ENCODE peak calls at places on chromosomes 1 and 21, in seven cellular contexts. One of them, this sample, is unnamed.
A peak's percentile ranks its signal among the peaks of the same experiment; 100 is the strongest.

GRCh38 chr1:92956254-92956653 is 5.0 kb downstream of the DIPK1A start:
- DNase-seq in HS-5: no peak
- DNase-seq in dorsolateral prefrontal cortex: no peak
- DNase-seq in GOT3: no peak
- DNase-seq in DMS153: no peak
- DNase-seq in stimulated activated CD8-positive, alpha-beta memory T cell treated with anti-CD3 and anti-CD28 coated beads, Interleukin-7, amount 100 ng/mL, for 1 hour: no peak
- DNase-seq in A549: no peak
- DNase-seq in this sample: no peak

GRCh38 chr1:172002725-172003345 is 161.5 kb downstream of the DNM3 start:
- DNase-seq in A549: peak; percentile 69
- DNase-seq in dorsolateral prefrontal cortex: no peak
- DNase-seq in stimulated activated CD8-positive, alpha-beta memory T cell treated with anti-CD3 and anti-CD28 coated beads, Interleukin-7, amount 100 ng/mL, for 1 hour: no peak
- DNase-seq in HS-5: no peak
- DNase-seq in DMS153: no peak
- DNase-seq in GOT3: no peak
- DNase-seq in this sample: no peak

GRCh38 chr1:164701221-164701761 is 142.3 kb downstream of the PBX1 start:
- DNase-seq in DMS153: no peak
- DNase-seq in A549: no peak
- DNase-seq in GOT3: no peak
- DNase-seq in stimulated activated CD8-positive, alpha-beta memory T cell treated with anti-CD3 and anti-CD28 coated beads, Interleukin-7, amount 100 ng/mL, for 1 hour: no peak
- DNase-seq in HS-5: no peak
- DNase-seq in dorsolateral prefrontal cortex: no peak
- DNase-seq in this sample: no peak

GRCh38 chr21:31985398-31985797 is 112.6 kb downstream of the HUNK start:
- DNase-seq in dorsolateral prefrontal cortex: no peak
- DNase-seq in stimulated activated CD8-positive, alpha-beta memory T cell treated with anti-CD3 and anti-CD28 coated beads, Interleukin-7, amount 100 ng/mL, for 1 hour: no peak
- DNase-seq in GOT3: no peak
- DNase-seq in A549: no peak
- DNase-seq in HS-5: no peak
- DNase-seq in DMS153: no peak
- DNase-seq in this sample: no peak

GRCh38 chr21:31530364-31530763 is 129.1 kb upstream of the SOD1 start:
- DNase-seq in dorsolateral prefrontal cortex: no peak
- DNase-seq in stimulated activated CD8-positive, alpha-beta memory T cell treated with anti-CD3 and anti-CD28 coated beads, Interleukin-7, amount 100 ng/mL, for 1 hour: no peak
- DNase-seq in DMS153: no peak
- DNase-seq in GOT3: no peak
- DNase-seq in HS-5: no peak
- DNase-seq in A549: no peak
- DNase-seq in this sample: no peak

GRCh38 chr1:241998950-241999495 is at the start of gene MAP1LC3C:
- DNase-seq in HS-5: no peak
- DNase-seq in DMS153: no peak
- DNase-seq in stimulated activated CD8-positive, alpha-beta memory T cell treated with anti-CD3 and anti-CD28 coated beads, Interleukin-7, amount 100 ng/mL, for 1 hour: no peak
- DNase-seq in GOT3: no peak
- DNase-seq in A549: no peak
- DNase-seq in dorsolateral prefrontal cortex: no peak
- DNase-seq in this sample: no peak

GRCh38 chr1:109649380-109649987 is 6.4 kb upstream of the GSTM4 start:
- DNase-seq in A549: peak; percentile 46
- DNase-seq in DMS153: no peak
- DNase-seq in stimulated activated CD8-positive, alpha-beta memory T cell treated with anti-CD3 and anti-CD28 coated beads, Interleukin-7, amount 100 ng/mL, for 1 hour: no peak
- DNase-seq in HS-5: no peak
- DNase-seq in dorsolateral prefrontal cortex: no peak
- DNase-seq in GOT3: no peak
- DNase-seq in this sample: no peak

GRCh38 chr1:62144238-62144831 is 50.3 kb upstream of the L1TD1 start:
- DNase-seq in A549: peak; percentile 41
- DNase-seq in DMS153: no peak
- DNase-seq in GOT3: no peak
- DNase-seq in HS-5: no peak
- DNase-seq in stimulated activated CD8-positive, alpha-beta memory T cell treated with anti-CD3 and anti-CD28 coated beads, Interleukin-7, amount 100 ng/mL, for 1 hour: no peak
- DNase-seq in dorsolateral prefrontal cortex: peak; percentile 51
- DNase-seq in this sample: no peak

GRCh38 chr1:200971955-200972711 is 51.4 kb downstream of the KIF21B start:
- DNase-seq in A549: peak; percentile 37
- DNase-seq in HS-5: no peak
- DNase-seq in GOT3: peak; percentile 83
- DNase-seq in DMS153: peak; percentile 12
- DNase-seq in dorsolateral prefrontal cortex: peak; percentile 82
- DNase-seq in stimulated activated CD8-positive, alpha-beta memory T cell treated with anti-CD3 and anti-CD28 coated beads, Interleukin-7, amount 100 ng/mL, for 1 hour: peak; percentile 46
- DNase-seq in this sample: peak; percentile 61

GRCh38 chr1:57927003-57927402 is 503.1 kb upstream of the DAB1 start:
- DNase-seq in DMS153: no peak
- DNase-seq in stimulated activated CD8-positive, alpha-beta memory T cell treated with anti-CD3 and anti-CD28 coated beads, Interleukin-7, amount 100 ng/mL, for 1 hour: no peak
- DNase-seq in dorsolateral prefrontal cortex: no peak
- DNase-seq in GOT3: no peak
- DNase-seq in HS-5: no peak
- DNase-seq in A549: no peak
- DNase-seq in this sample: no peak

GRCh38 chr1:38153426-38154088 is 107.0 kb upstream of the POU3F1 start:
- DNase-seq in stimulated activated CD8-positive, alpha-beta memory T cell treated with anti-CD3 and anti-CD28 coated beads, Interleukin-7, amount 100 ng/mL, for 1 hour: no peak
- DNase-seq in GOT3: no peak
- DNase-seq in A549: no peak
- DNase-seq in DMS153: peak; percentile 45
- DNase-seq in HS-5: no peak
- DNase-seq in dorsolateral prefrontal cortex: no peak
- DNase-seq in this sample: no peak

GRCh38 chr1:155207578-155208405 is at the start of gene THBS3:
- DNase-seq in dorsolateral prefrontal cortex: no peak
- DNase-seq in A549: no peak
- DNase-seq in stimulated activated CD8-positive, alpha-beta memory T cell treated with anti-CD3 and anti-CD28 coated beads, Interleukin-7, amount 100 ng/mL, for 1 hour: no peak
- DNase-seq in HS-5: no peak
- DNase-seq in GOT3: no peak
- DNase-seq in DMS153: no peak
- DNase-seq in this sample: peak; percentile 65

GRCh38 chr1:18913065-18913502 is 10.7 kb upstream of the ALDH4A1 start:
- DNase-seq in stimulated activated CD8-positive, alpha-beta memory T cell treated with anti-CD3 and anti-CD28 coated beads, Interleukin-7, amount 100 ng/mL, for 1 hour: peak; percentile 41
- DNase-seq in dorsolateral prefrontal cortex: peak; percentile 87
- DNase-seq in HS-5: no peak
- DNase-seq in DMS153: peak; percentile 18
- DNase-seq in A549: peak; percentile 74
- DNase-seq in GOT3: no peak
- DNase-seq in this sample: peak; percentile 89

GRCh38 chr1:228784191-228784590 is 48.9 kb downstream of the RHOU start:
- DNase-seq in HS-5: no peak
- DNase-seq in A549: no peak
- DNase-seq in dorsolateral prefrontal cortex: no peak
- DNase-seq in stimulated activated CD8-positive, alpha-beta memory T cell treated with anti-CD3 and anti-CD28 coated beads, Interleukin-7, amount 100 ng/mL, for 1 hour: no peak
- DNase-seq in GOT3: no peak
- DNase-seq in DMS153: no peak
- DNase-seq in this sample: no peak

GRCh38 chr1:172283766-172284165 is 136.7 kb upstream of the C1orf105 start:
- DNase-seq in DMS153: no peak
- DNase-seq in HS-5: no peak
- DNase-seq in stimulated activated CD8-positive, alpha-beta memory T cell treated with anti-CD3 and anti-CD28 coated beads, Interleukin-7, amount 100 ng/mL, for 1 hour: no peak
- DNase-seq in dorsolateral prefrontal cortex: no peak
- DNase-seq in GOT3: no peak
- DNase-seq in A549: no peak
- DNase-seq in this sample: no peak

GRCh38 chr1:12450090-12450764 is 167.8 kb downstream of the DHRS3 start:
- DNase-seq in stimulated activated CD8-positive, alpha-beta memory T cell treated with anti-CD3 and anti-CD28 coated beads, Interleukin-7, amount 100 ng/mL, for 1 hour: no peak
- DNase-seq in DMS153: no peak
- DNase-seq in A549: no peak
- DNase-seq in dorsolateral prefrontal cortex: peak; percentile 57
- DNase-seq in GOT3: no peak
- DNase-seq in HS-5: no peak
- DNase-seq in this sample: no peak

GRCh38 chr1:43492816-43493215 is 37.9 kb upstream of the PTPRF start:
- DNase-seq in A549: no peak
- DNase-seq in GOT3: no peak
- DNase-seq in HS-5: no peak
- DNase-seq in dorsolateral prefrontal cortex: no peak
- DNase-seq in stimulated activated CD8-positive, alpha-beta memory T cell treated with anti-CD3 and anti-CD28 coated beads, Interleukin-7, amount 100 ng/mL, for 1 hour: no peak
- DNase-seq in DMS153: no peak
- DNase-seq in this sample: no peak

GRCh38 chr1:51314974-51315373 is 15.4 kb downstream of the TTC39A start:
- DNase-seq in A549: no peak
- DNase-seq in GOT3: no peak
- DNase-seq in dorsolateral prefrontal cortex: no peak
- DNase-seq in HS-5: no peak
- DNase-seq in DMS153: no peak
- DNase-seq in stimulated activated CD8-positive, alpha-beta memory T cell treated with anti-CD3 and anti-CD28 coated beads, Interleukin-7, amount 100 ng/mL, for 1 hour: no peak
- DNase-seq in this sample: no peak

GRCh38 chr1:115467196-115467595 is 129.1 kb upstream of the NGF start:
- DNase-seq in DMS153: no peak
- DNase-seq in A549: no peak
- DNase-seq in stimulated activated CD8-positive, alpha-beta memory T cell treated with anti-CD3 and anti-CD28 coated beads, Interleukin-7, amount 100 ng/mL, for 1 hour: no peak
- DNase-seq in HS-5: no peak
- DNase-seq in dorsolateral prefrontal cortex: no peak
- DNase-seq in GOT3: no peak
- DNase-seq in this sample: no peak

GRCh38 chr1:224377676-224378006 is 21.0 kb downstream of the CNIH4 start:
- DNase-seq in stimulated activated CD8-positive, alpha-beta memory T cell treated with anti-CD3 and anti-CD28 coated beads, Interleukin-7, amount 100 ng/mL, for 1 hour: no peak
- DNase-seq in HS-5: peak; percentile 19
- DNase-seq in dorsolateral prefrontal cortex: no peak
- DNase-seq in DMS153: no peak
- DNase-seq in A549: no peak
- DNase-seq in GOT3: no peak
- DNase-seq in this sample: no peak

GRCh38 chr1:2269193-2269921 is 41.2 kb downstream of the SKI start:
- DNase-seq in dorsolateral prefrontal cortex: no peak
- DNase-seq in A549: no peak
- DNase-seq in HS-5: no peak
- DNase-seq in stimulated activated CD8-positive, alpha-beta memory T cell treated with anti-CD3 and anti-CD28 coated beads, Interleukin-7, amount 100 ng/mL, for 1 hour: no peak
- DNase-seq in GOT3: no peak
- DNase-seq in DMS153: no peak
- DNase-seq in this sample: peak; percentile 16

GRCh38 chr1:216310776-216311175 is 112.5 kb downstream of the USH2A start:
- DNase-seq in dorsolateral prefrontal cortex: no peak
- DNase-seq in stimulated activated CD8-positive, alpha-beta memory T cell treated with anti-CD3 and anti-CD28 coated beads, Interleukin-7, amount 100 ng/mL, for 1 hour: no peak
- DNase-seq in HS-5: no peak
- DNase-seq in DMS153: peak; percentile 87
- DNase-seq in GOT3: no peak
- DNase-seq in A549: peak; percentile 26
- DNase-seq in this sample: peak; percentile 7

GRCh38 chr1:153355445-153356071 is 2.1 kb upstream of the S100A9 start:
- DNase-seq in DMS153: peak; percentile 39
- DNase-seq in dorsolateral prefrontal cortex: no peak
- DNase-seq in A549: peak; percentile 75
- DNase-seq in HS-5: peak; percentile 18
- DNase-seq in stimulated activated CD8-positive, alpha-beta memory T cell treated with anti-CD3 and anti-CD28 coated beads, Interleukin-7, amount 100 ng/mL, for 1 hour: no peak
- DNase-seq in GOT3: peak; percentile 23
- DNase-seq in this sample: peak; percentile 22

GRCh38 chr1:2102753-2103152 is 52.5 kb downstream of the PRKCZ start:
- DNase-seq in GOT3: no peak
- DNase-seq in A549: no peak
- DNase-seq in DMS153: no peak
- DNase-seq in HS-5: no peak
- DNase-seq in dorsolateral prefrontal cortex: no peak
- DNase-seq in stimulated activated CD8-positive, alpha-beta memory T cell treated with anti-CD3 and anti-CD28 coated beads, Interleukin-7, amount 100 ng/mL, for 1 hour: no peak
- DNase-seq in this sample: no peak

GRCh38 chr1:19384113-19384512 is 72.0 kb downstream of the SLC66A1 start:
- DNase-seq in GOT3: no peak
- DNase-seq in A549: peak; percentile 13
- DNase-seq in HS-5: no peak
- DNase-seq in stimulated activated CD8-positive, alpha-beta memory T cell treated with anti-CD3 and anti-CD28 coated beads, Interleukin-7, amount 100 ng/mL, for 1 hour: no peak
- DNase-seq in dorsolateral prefrontal cortex: no peak
- DNase-seq in DMS153: no peak
- DNase-seq in this sample: no peak

GRCh38 chr1:172460901-172461315 is 17.0 kb upstream of the PIGC start:
- DNase-seq in A549: peak; percentile 30
- DNase-seq in DMS153: no peak
- DNase-seq in GOT3: no peak
- DNase-seq in dorsolateral prefrontal cortex: no peak
- DNase-seq in stimulated activated CD8-positive, alpha-beta memory T cell treated with anti-CD3 and anti-CD28 coated beads, Interleukin-7, amount 100 ng/mL, for 1 hour: no peak
- DNase-seq in HS-5: no peak
- DNase-seq in this sample: no peak

GRCh38 chr1:173206816-173207595 is at the start of gene TNFSF4:
- DNase-seq in GOT3: no peak
- DNase-seq in HS-5: no peak
- DNase-seq in dorsolateral prefrontal cortex: no peak
- DNase-seq in stimulated activated CD8-positive, alpha-beta memory T cell treated with anti-CD3 and anti-CD28 coated beads, Interleukin-7, amount 100 ng/mL, for 1 hour: no peak
- DNase-seq in DMS153: no peak
- DNase-seq in A549: no peak
- DNase-seq in this sample: no peak

GRCh38 chr1:156709743-156710489 is 4.5 kb upstream of the CRABP2 start:
- DNase-seq in HS-5: no peak
- DNase-seq in stimulated activated CD8-positive, alpha-beta memory T cell treated with anti-CD3 and anti-CD28 coated beads, Interleukin-7, amount 100 ng/mL, for 1 hour: no peak
- DNase-seq in A549: peak; percentile 29
- DNase-seq in dorsolateral prefrontal cortex: peak; percentile 75
- DNase-seq in DMS153: peak; percentile 55
- DNase-seq in GOT3: no peak
- DNase-seq in this sample: peak; percentile 60

GRCh38 chr1:35454616-35455015 is 102.6 kb downstream of the KIAA0319L start:
- DNase-seq in DMS153: no peak
- DNase-seq in A549: no peak
- DNase-seq in GOT3: no peak
- DNase-seq in HS-5: peak; percentile 57
- DNase-seq in dorsolateral prefrontal cortex: no peak
- DNase-seq in stimulated activated CD8-positive, alpha-beta memory T cell treated with anti-CD3 and anti-CD28 coated beads, Interleukin-7, amount 100 ng/mL, for 1 hour: no peak
- DNase-seq in this sample: no peak

GRCh38 chr1:21626921-21627339 is 42.2 kb downstream of the RAP1GAP start:
- DNase-seq in DMS153: no peak
- DNase-seq in A549: no peak
- DNase-seq in GOT3: no peak
- DNase-seq in stimulated activated CD8-positive, alpha-beta memory T cell treated with anti-CD3 and anti-CD28 coated beads, Interleukin-7, amount 100 ng/mL, for 1 hour: no peak
- DNase-seq in dorsolateral prefrontal cortex: no peak
- DNase-seq in HS-5: no peak
- DNase-seq in this sample: no peak

GRCh38 chr1:8020032-8020431 is 6.1 kb downstream of the ERRFI1 start:
- DNase-seq in A549: peak; percentile 74
- DNase-seq in GOT3: no peak
- DNase-seq in stimulated activated CD8-positive, alpha-beta memory T cell treated with anti-CD3 and anti-CD28 coated beads, Interleukin-7, amount 100 ng/mL, for 1 hour: no peak
- DNase-seq in DMS153: peak; percentile 84
- DNase-seq in HS-5: no peak
- DNase-seq in dorsolateral prefrontal cortex: no peak
- DNase-seq in this sample: no peak

GRCh38 chr1:173868266-173869107 is at the start of gene ZBTB37:
- DNase-seq in stimulated activated CD8-positive, alpha-beta memory T cell treated with anti-CD3 and anti-CD28 coated beads, Interleukin-7, amount 100 ng/mL, for 1 hour: peak; percentile 66
- DNase-seq in GOT3: no peak
- DNase-seq in A549: peak; percentile 91
- DNase-seq in HS-5: no peak
- DNase-seq in DMS153: peak; percentile 88
- DNase-seq in dorsolateral prefrontal cortex: no peak
- DNase-seq in this sample: peak; percentile 89

GRCh38 chr1:68791800-68792199 is 294.9 kb upstream of the DEPDC1 start:
- DNase-seq in dorsolateral prefrontal cortex: no peak
- DNase-seq in HS-5: no peak
- DNase-seq in A549: no peak
- DNase-seq in stimulated activated CD8-positive, alpha-beta memory T cell treated with anti-CD3 and anti-CD28 coated beads, Interleukin-7, amount 100 ng/mL, for 1 hour: no peak
- DNase-seq in DMS153: no peak
- DNase-seq in GOT3: no peak
- DNase-seq in this sample: no peak

GRCh38 chr1:89952021-89952995 is 42.6 kb upstream of the ZNF326 start:
- DNase-seq in HS-5: peak; percentile 69
- DNase-seq in dorsolateral prefrontal cortex: no peak
- DNase-seq in stimulated activated CD8-positive, alpha-beta memory T cell treated with anti-CD3 and anti-CD28 coated beads, Interleukin-7, amount 100 ng/mL, for 1 hour: no peak
- DNase-seq in GOT3: no peak
- DNase-seq in DMS153: no peak
- DNase-seq in A549: peak; percentile 46
- DNase-seq in this sample: no peak